ENCODE peak calls at places on chromosome 5, in five cellular contexts. S is HCT116, X is HepG2, K is SK-N-SH, B is H1. A is an unnamed sample.

GRCh38 chr5:32581010-32581785 is 4.2 kb upstream of the SUB1 start:
- DNase-seq in S (no peak), X (no peak), K (no peak), B (no peak), A (no peak)

GRCh38 chr5:89036166-89036565 is 153.2 kb upstream of the MEF2C start:
- DNase-seq in S (no peak), X (no peak), K (no peak), B (no peak), A (no peak)

GRCh38 chr5:81878333-81878732 is 93.5 kb upstream of the ATG10 start:
- DNase-seq in S (no peak), X (no peak), K (no peak), B (no peak), A (no peak)

GRCh38 chr5:121008041-121008440 is 543.9 kb downstream of the PRR16 start:
- DNase-seq in S (no peak), X (no peak), K (no peak), B (no peak), A (no peak)

GRCh38 chr5:95217881-95218280 is 67.0 kb downstream of the MCTP1 start:
- DNase-seq in S (no peak), X (no peak), K (no peak), B (no peak), A (no peak)

GRCh38 chr5:76283670-76284069 is 119.4 kb upstream of the IQGAP2 start:
- DNase-seq in S (no peak), X (no peak), K (no peak), B (no peak), A (no peak)

GRCh38 chr5:87116821-87117512 is 150.7 kb upstream of the RASA1 start:
- DNase-seq in S (no peak), X (no peak), K (no peak), B (no peak), A (no peak)

GRCh38 chr5:124932791-124933600 is 186.6 kb upstream of the ZNF608 start:
- DNase-seq in S (no peak), X (no peak), K (peak; percentile 53), B (no peak), A (no peak)

GRCh38 chr5:1217596-1218206 is 7.5 kb upstream of the SLC6A18 start:
- DNase-seq in S (no peak), X (no peak), K (no peak), B (no peak), A (peak; percentile 26)

GRCh38 chr5:134451618-134452505 is 40.2 kb upstream of the CDKN2AIPNL start:
- DNase-seq in S (no peak), X (no peak), K (no peak), B (no peak), A (peak; percentile 57)

GRCh38 chr5:135020111-135020895 is 13.7 kb downstream of the PITX1 start:
- DNase-seq in S (no peak), X (no peak), K (peak; percentile 30), B (no peak), A (no peak)

GRCh38 chr5:132387649-132388117 is 18.2 kb downstream of the SLC22A5 start:
- DNase-seq in S (peak; percentile 81), X (no peak), K (peak; percentile 21), B (no peak), A (peak; percentile 74)

GRCh38 chr5:146380714-146381113 is 42.1 kb downstream of the POU4F3 start:
- DNase-seq in S (no peak), X (no peak), K (no peak), B (no peak), A (no peak)

GRCh38 chr5:58477760-58478159 is 13.5 kb upstream of the GAPT start:
- DNase-seq in S (no peak), X (no peak), K (no peak), B (no peak), A (peak; percentile 32)

GRCh38 chr5:90873033-90873517 is 314.5 kb downstream of the ADGRV1 start:
- DNase-seq in S (no peak), X (no peak), K (no peak), B (no peak), A (peak; percentile 12)

GRCh38 chr5:147455822-147456221 is 54.0 kb downstream of the DPYSL3 start:
- DNase-seq in S (no peak), X (no peak), K (peak; percentile 42), B (no peak), A (no peak)

GRCh38 chr5:61280205-61280604 is 51.9 kb upstream of the ZSWIM6 start:
- DNase-seq in S (peak; percentile 33), X (no peak), K (no peak), B (no peak), A (no peak)

GRCh38 chr5:150645070-150645700 is 4.7 kb downstream of the SYNPO start:
- DNase-seq in S (no peak), X (no peak), K (peak; percentile 67), B (no peak), A (no peak)

GRCh38 chr5:158976035-158976434 is 123.7 kb downstream of the EBF1 start:
- DNase-seq in S (no peak), X (no peak), K (no peak), B (no peak), A (no peak)

GRCh38 chr5:131262953-131263541 is 806 bp upstream of the CDC42SE2 start:
- DNase-seq in S (no peak), X (no peak), K (peak; percentile 17), B (no peak), A (no peak)

GRCh38 chr5:53792338-53792737 is 231.9 kb downstream of the NDUFS4 start:
- DNase-seq in S (no peak), X (no peak), K (no peak), B (no peak), A (no peak)

GRCh38 chr5:54742417-54742889 is 224.9 kb downstream of the SNX18 start:
- DNase-seq in S (no peak), X (no peak), K (no peak), B (no peak), A (peak; percentile 52)

GRCh38 chr5:151707566-151707965 is 20.9 kb upstream of the SPARC start:
- DNase-seq in S (no peak), X (no peak), K (no peak), B (no peak), A (no peak)

GRCh38 chr5:76386360-76386759 is 16.7 kb upstream of the IQGAP2 start:
- DNase-seq in S (no peak), X (no peak), K (no peak), B (no peak), A (peak; percentile 44)

GRCh38 chr5:173198049-173198448 is 37.0 kb downstream of the NKX2-5 start:
- DNase-seq in S (no peak), X (no peak), K (no peak), B (no peak), A (no peak)

GRCh38 chr5:122997294-122997693 is 39.2 kb downstream of the PPIC start:
- DNase-seq in S (no peak), X (no peak), K (no peak), B (no peak), A (no peak)

GRCh38 chr5:98847054-98847453 is 73.6 kb downstream of the RGMB start:
- DNase-seq in S (no peak), X (no peak), K (no peak), B (no peak), A (no peak)

GRCh38 chr5:39405489-39405888 is 19.3 kb downstream of the DAB2 start:
- DNase-seq in S (no peak), X (no peak), K (no peak), B (no peak), A (no peak)
- TF ChIP-seq JUND in S (no peak), X (no peak), K (no peak), B (no peak), A (no peak)

GRCh38 chr5:102911973-102912372 is 156.9 kb downstream of the PAM start:
- DNase-seq in S (peak; percentile 61), X (no peak), K (no peak), B (no peak), A (no peak)
- TF ChIP-seq JUND in S (peak; percentile 76), X (no peak), K (peak; percentile 87), B (no peak), A (no peak)

GRCh38 chr5:75046366-75047142 is 5.8 kb downstream of the GCNT4 start:
- DNase-seq in S (no peak), X (no peak), K (no peak), B (no peak), A (no peak)
- TF ChIP-seq JUND in S (no peak), X (no peak), K (no peak), B (no peak), A (no peak)

GRCh38 chr5:103532116-103532734 is 30.4 kb downstream of the NUDT12 start:
- DNase-seq in S (no peak), X (no peak), K (no peak), B (no peak), A (no peak)
- TF ChIP-seq JUND in S (no peak), X (no peak), K (no peak), B (no peak), A (no peak)